ENCODE peak calls at places on chromosomes 4 and X, in five cellular contexts. W, H, L, M and E are unnamed samples.

GRCh38 chr4:26081795-26082498 is 167.9 kb downstream of the SMIM20 start:
- DNase-seq in W (no peak), H (no peak), L (no peak), M (peak), E (peak)

GRCh38 chr4:182307746-182308145 is 64.5 kb downstream of the TENM3 start:
- DNase-seq in W (peak), H (no peak), L (peak), M (peak), E (peak)

GRCh38 chr4:19486400-19486799 is 765.3 kb upstream of the SLIT2 start:
- DNase-seq in W (no peak), H (no peak), L (no peak), M (no peak), E (no peak)

GRCh38 chrX:135463937-135464336 is 42.2 kb downstream of the SMIM10L2A start:
- DNase-seq in W (no peak), H (no peak), L (no peak), M (peak), E (peak)

GRCh38 chrX:3175659-3176438 is 134.6 kb downstream of the ARSF start:
- DNase-seq in W (no peak), H (no peak), L (no peak), M (peak), E (peak)

GRCh38 chr4:98648602-98649001 is 9.8 kb downstream of the TSPAN5 start:
- DNase-seq in W (no peak), H (no peak), L (no peak), M (peak), E (peak)

GRCh38 chr4:44522761-44523445 is 74.3 kb upstream of the KCTD8 start:
- DNase-seq in W (no peak), H (no peak), L (no peak), M (no peak), E (no peak)

GRCh38 chr4:76526585-76526990 is 91.6 kb downstream of the SHROOM3 start:
- DNase-seq in W (no peak), H (no peak), L (peak), M (no peak), E (peak)

GRCh38 chr4:5631352-5632042 is 76.9 kb downstream of the EVC2 start:
- DNase-seq in W (no peak), H (no peak), L (no peak), M (no peak), E (peak)

GRCh38 chrX:129976441-129976840 is 6.0 kb upstream of the BCORL1 start:
- DNase-seq in W (no peak), H (no peak), L (no peak), M (no peak), E (no peak)

GRCh38 chr4:101218346-101218745 is 129.0 kb downstream of the PPP3CA start:
- DNase-seq in W (no peak), H (no peak), L (no peak), M (peak), E (no peak)

GRCh38 chr4:68228568-68228967 is 16.9 kb downstream of the TMPRSS11B start:
- DNase-seq in W (no peak), H (no peak), L (no peak), M (no peak), E (no peak)

GRCh38 chrX:111568356-111568755 is 56.9 kb downstream of the SERTM2 start:
- DNase-seq in W (no peak), H (no peak), L (peak), M (peak), E (peak)

GRCh38 chrX:40651620-40652223 is 4.4 kb upstream of the CXorf38 start:
- DNase-seq in W (no peak), H (peak), L (peak), M (peak), E (peak)

GRCh38 chr4:4613126-4613465 is 71.2 kb upstream of the STX18 start:
- DNase-seq in W (no peak), H (no peak), L (no peak), M (peak), E (peak)

GRCh38 chr4:173328236-173328901 is 5.8 kb downstream of the HMGB2 start:
- DNase-seq in W (no peak), H (no peak), L (no peak), M (no peak), E (no peak)

GRCh38 chrX:50045808-50046207 is 123.4 kb downstream of the CLCN5 start:
- DNase-seq in W (no peak), H (no peak), L (no peak), M (no peak), E (no peak)

GRCh38 chrX:39125834-39126233 is 324.6 kb downstream of the MID1IP1 start:
- DNase-seq in W (no peak), H (no peak), L (peak), M (no peak), E (no peak)

GRCh38 chrX:71181558-71181909 is 36.9 kb downstream of the NLGN3 start:
- DNase-seq in W (no peak), H (no peak), L (peak), M (no peak), E (no peak)

GRCh38 chrX:12378263-12378662 is 240.0 kb downstream of the FRMPD4 start:
- DNase-seq in W (no peak), H (no peak), L (no peak), M (no peak), E (no peak)

GRCh38 chr4:2570551-2571222 is 34.2 kb downstream of the FAM193A start:
- DNase-seq in W (no peak), H (peak), L (no peak), M (no peak), E (peak)

GRCh38 chr4:101037938-101038413 is 309.4 kb downstream of the PPP3CA start:
- DNase-seq in W (no peak), H (no peak), L (no peak), M (no peak), E (no peak)

GRCh38 chrX:154032156-154032555 is 12.5 kb upstream of the IRAK1 start:
- DNase-seq in W (no peak), H (no peak), L (no peak), M (no peak), E (no peak)

GRCh38 chr4:40264995-40265909 is 68.4 kb downstream of the RHOH start:
- DNase-seq in W (no peak), H (peak), L (no peak), M (no peak), E (peak)

GRCh38 chr4:170004656-170005250 is 21.4 kb downstream of the MFAP3L start:
- DNase-seq in W (no peak), H (no peak), L (no peak), M (peak), E (peak)

GRCh38 chr4:30717208-30718020 is 2.8 kb upstream of the PCDH7 start:
- DNase-seq in W (no peak), H (peak), L (no peak), M (peak), E (peak)

GRCh38 chr4:47606482-47606881 is 121.4 kb downstream of the ATP10D start:
- DNase-seq in W (no peak), H (no peak), L (no peak), M (no peak), E (no peak)

GRCh38 chrX:22666441-22666840 is 333.3 kb upstream of the DDX53 start:
- DNase-seq in W (no peak), H (no peak), L (no peak), M (peak), E (peak)

GRCh38 chr4:87851332-87851731 is 18.6 kb downstream of the MEPE start:
- DNase-seq in W (no peak), H (no peak), L (no peak), M (no peak), E (no peak)

GRCh38 chr4:87844476-87844875 is 11.7 kb downstream of the MEPE start:
- DNase-seq in W (no peak), H (no peak), L (no peak), M (peak), E (peak)

GRCh38 chr4:87851955-87852354 is 19.2 kb downstream of the MEPE start:
- DNase-seq in W (no peak), H (no peak), L (no peak), M (no peak), E (no peak)

GRCh38 chr4:87849612-87850011 is 16.8 kb downstream of the MEPE start:
- DNase-seq in W (no peak), H (no peak), L (no peak), M (peak), E (no peak)

GRCh38 chr4:87848622-87849351 is 16.0 kb downstream of the MEPE start:
- DNase-seq in W (no peak), H (peak), L (peak), M (peak), E (peak)
- H3K4me3 ChIP-seq in W (no peak), H (peak), L (no peak), M (no peak), E (peak)

DNA sequence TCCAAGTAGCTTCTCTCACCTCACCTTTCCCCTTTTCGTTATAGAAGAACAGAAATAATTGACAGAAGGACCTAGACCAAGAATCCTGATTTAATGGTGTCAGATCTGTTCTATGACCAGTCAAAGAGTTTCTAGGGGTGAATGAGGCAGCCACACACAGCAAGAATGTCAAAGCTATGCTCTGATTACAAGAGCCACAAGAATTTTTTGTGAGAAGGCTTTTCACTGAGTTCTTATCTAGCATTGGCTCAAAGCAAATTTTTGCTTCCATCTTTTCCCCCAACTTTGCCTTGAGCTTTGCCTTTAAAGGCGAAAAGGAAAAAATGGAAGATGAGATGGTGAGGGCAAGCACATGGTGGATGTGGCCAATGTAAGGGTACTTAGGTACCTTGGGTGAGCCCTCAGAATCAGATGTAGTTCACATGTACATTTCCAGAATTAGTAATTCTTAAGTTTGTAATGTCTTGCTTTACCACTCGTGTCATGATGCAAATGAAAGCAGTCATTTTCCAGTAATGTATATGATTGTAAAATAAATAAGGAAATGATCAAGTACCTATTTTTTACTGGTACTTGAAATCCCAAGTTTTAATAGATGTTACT is 23.5 kb downstream of the FMR1 start:
- DNase-seq in W (no peak), H (no peak), L (no peak), M (no peak), E (no peak)
- TF ChIP-seq CTCF in W (no peak), H (no peak), L (no peak), M (no peak), E (no peak)

DNA sequence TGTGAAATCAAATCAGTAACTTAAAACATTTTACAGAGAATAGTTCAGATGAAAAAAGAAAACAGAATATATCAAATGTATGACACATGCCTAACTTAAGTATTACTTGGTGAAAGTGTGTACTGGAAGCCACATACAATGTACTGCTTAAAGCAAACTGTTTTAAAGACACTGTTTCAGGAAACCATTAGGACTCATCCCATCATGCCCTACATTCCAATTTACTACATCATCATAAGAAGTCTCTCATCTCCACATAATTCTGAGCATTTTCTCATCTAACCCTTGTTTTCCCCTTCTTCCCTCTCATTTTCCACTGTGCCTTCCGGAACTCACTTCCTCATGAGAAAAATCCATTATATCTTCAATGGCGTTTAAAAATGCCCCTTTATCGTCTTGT is 27.0 kb upstream of the FGF5 start:
- DNase-seq in W (no peak), H (no peak), L (no peak), M (peak), E (no peak)
- H3K4me3 ChIP-seq in W (no peak), H (no peak), L (no peak), M (no peak), E (no peak)

DNA sequence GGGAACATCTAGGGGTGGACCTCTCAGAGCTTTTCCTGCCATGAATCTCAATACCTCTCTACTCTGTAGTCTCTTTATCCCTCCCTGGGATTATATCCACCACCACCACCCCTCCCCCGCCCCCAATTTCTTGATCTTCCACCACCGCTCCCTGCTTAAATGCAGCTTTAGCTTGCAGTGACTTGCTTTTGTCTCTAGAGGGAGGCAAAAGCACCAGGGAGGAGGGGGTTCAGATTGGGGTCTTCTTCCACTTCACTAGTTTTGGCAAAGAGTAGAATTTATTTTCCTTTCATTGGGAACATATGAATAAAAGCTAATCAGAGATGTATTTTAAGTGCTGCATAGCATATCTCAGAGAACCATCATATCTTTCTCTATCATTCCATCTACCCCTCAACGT is 5.5 kb downstream of the ARHGAP36 start:
- DNase-seq in W (no peak), H (no peak), L (no peak), M (no peak), E (no peak)
- TF ChIP-seq CTCF in W (no peak), H (no peak), L (no peak), M (peak), E (no peak)

GRCh38 chrX:24525455-24525854 is 60.4 kb downstream of the PDK3 start:
- DNase-seq in W (no peak), H (no peak), L (no peak), M (no peak), E (no peak)

GRCh38 chrX:24528605-24529004 is 63.5 kb downstream of the PDK3 start:
- DNase-seq in W (no peak), H (no peak), L (no peak), M (no peak), E (no peak)

GRCh38 chrX:24526616-24527015 is 61.5 kb downstream of the PDK3 start:
- DNase-seq in W (no peak), H (no peak), L (no peak), M (no peak), E (no peak)
- H3K4me3 ChIP-seq in W (no peak), H (no peak), L (no peak), M (no peak), E (no peak)

GRCh38 chrX:107654778-107655761 is 26.8 kb downstream of the PRPS1 start:
- DNase-seq in W (no peak), H (peak), L (peak), M (peak), E (peak)
- TF ChIP-seq CTCF in W (peak), H (peak), L (peak), M (peak), E (peak)

GRCh38 chr4:53573696-53574095 is 17.6 kb downstream of the LNX1 start:
- DNase-seq in W (no peak), H (no peak), L (no peak), M (peak), E (no peak)

GRCh38 chr4:53574528-53574927 is 16.8 kb downstream of the LNX1 start:
- DNase-seq in W (no peak), H (no peak), L (no peak), M (no peak), E (no peak)

GRCh38 chr4:53575552-53575951 is 15.7 kb downstream of the LNX1 start:
- DNase-seq in W (no peak), H (no peak), L (no peak), M (no peak), E (no peak)

GRCh38 chr4:53571936-53572580 is 19.2 kb downstream of the LNX1 start:
- DNase-seq in W (no peak), H (no peak), L (no peak), M (no peak), E (no peak)

DNA sequence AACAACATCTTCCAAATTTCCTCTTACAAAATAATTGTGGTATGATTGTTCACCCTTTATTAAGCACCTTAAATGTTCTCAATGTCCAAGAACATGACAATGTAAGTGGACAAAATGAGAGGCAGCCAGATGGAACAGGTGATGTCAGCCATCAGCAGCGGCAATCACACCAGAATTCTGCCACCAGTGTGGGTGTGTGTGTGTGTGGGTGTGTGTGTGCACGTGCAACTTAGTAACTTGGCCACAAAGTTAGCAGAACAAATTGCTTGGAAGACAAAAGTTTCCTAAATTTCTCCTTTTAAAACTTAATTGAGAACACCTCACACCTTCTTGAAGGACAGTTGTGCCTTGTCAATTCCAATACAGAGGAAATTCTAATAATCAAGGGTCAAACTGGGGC is 18.7 kb downstream of the LNX1 start:
- DNase-seq in W (no peak), H (no peak), L (no peak), M (no peak), E (no peak)
- H3K4me3 ChIP-seq in W (no peak), H (no peak), L (no peak), M (no peak), E (no peak)